ENCODE peak calls at places on chromosomes 5 and 9, in eight cellular contexts. One of them, this sample, is unnamed.
A peak's percentile ranks its signal among the peaks of the same experiment; 100 is the strongest.

GRCh38 chr5:92795633-92796032 is 785.4 kb downstream of the NR2F1-AS1 start:
- DNase-seq in lung: no peak
- DNase-seq in CD8-positive, alpha-beta memory T cell: no peak
- DNase-seq in stimulated activated CD4-positive, alpha-beta T cell treated with anti-CD3 and anti-CD28 coated beads, Interleukin-15, amount 100 ng/mL, for 24 hours: no peak
- DNase-seq in T-cell: no peak
- DNase-seq in nucleus accumbens: no peak
- DNase-seq in GM12891: no peak
- DNase-seq in cardiac fibroblast: no peak
- DNase-seq in this sample: no peak

GRCh38 chr9:127682351-127683136 is 24.2 kb upstream of the CFAP157 start:
- DNase-seq in T-cell: no peak
- DNase-seq in CD8-positive, alpha-beta memory T cell: no peak
- DNase-seq in GM12891: no peak
- DNase-seq in nucleus accumbens: no peak
- DNase-seq in lung: no peak
- DNase-seq in cardiac fibroblast: no peak
- DNase-seq in stimulated activated CD4-positive, alpha-beta T cell treated with anti-CD3 and anti-CD28 coated beads, Interleukin-15, amount 100 ng/mL, for 24 hours: no peak
- DNase-seq in this sample: no peak

GRCh38 chr9:120336753-120337090 is 243.2 kb downstream of the CDK5RAP2 start:
- DNase-seq in lung: no peak
- DNase-seq in stimulated activated CD4-positive, alpha-beta T cell treated with anti-CD3 and anti-CD28 coated beads, Interleukin-15, amount 100 ng/mL, for 24 hours: no peak
- DNase-seq in cardiac fibroblast: no peak
- DNase-seq in CD8-positive, alpha-beta memory T cell: no peak
- DNase-seq in nucleus accumbens: no peak
- DNase-seq in T-cell: no peak
- DNase-seq in GM12891: no peak
- DNase-seq in this sample: no peak

GRCh38 chr9:841371-842209 is at the start of gene DMRT1:
- DNase-seq in lung: no peak
- DNase-seq in stimulated activated CD4-positive, alpha-beta T cell treated with anti-CD3 and anti-CD28 coated beads, Interleukin-15, amount 100 ng/mL, for 24 hours: peak; percentile 10
- DNase-seq in nucleus accumbens: no peak
- DNase-seq in GM12891: peak; percentile 36
- DNase-seq in CD8-positive, alpha-beta memory T cell: no peak
- DNase-seq in cardiac fibroblast: no peak
- DNase-seq in T-cell: no peak
- DNase-seq in this sample: no peak

GRCh38 chr9:518540-518939 is 303.9 kb downstream of the DOCK8 start:
- DNase-seq in nucleus accumbens: no peak
- DNase-seq in lung: no peak
- DNase-seq in GM12891: no peak
- DNase-seq in CD8-positive, alpha-beta memory T cell: no peak
- DNase-seq in stimulated activated CD4-positive, alpha-beta T cell treated with anti-CD3 and anti-CD28 coated beads, Interleukin-15, amount 100 ng/mL, for 24 hours: no peak
- DNase-seq in cardiac fibroblast: no peak
- DNase-seq in T-cell: no peak
- DNase-seq in this sample: no peak

GRCh38 chr5:126341906-126342625 is 81.1 kb upstream of the GRAMD2B start:
- DNase-seq in stimulated activated CD4-positive, alpha-beta T cell treated with anti-CD3 and anti-CD28 coated beads, Interleukin-15, amount 100 ng/mL, for 24 hours: no peak
- DNase-seq in T-cell: no peak
- DNase-seq in nucleus accumbens: no peak
- DNase-seq in lung: no peak
- DNase-seq in cardiac fibroblast: no peak
- DNase-seq in CD8-positive, alpha-beta memory T cell: no peak
- DNase-seq in GM12891: no peak
- DNase-seq in this sample: no peak

GRCh38 chr5:152193391-152194107 is 211.5 kb downstream of the NMUR2 start:
- DNase-seq in T-cell: no peak
- DNase-seq in cardiac fibroblast: no peak
- DNase-seq in stimulated activated CD4-positive, alpha-beta T cell treated with anti-CD3 and anti-CD28 coated beads, Interleukin-15, amount 100 ng/mL, for 24 hours: no peak
- DNase-seq in nucleus accumbens: no peak
- DNase-seq in CD8-positive, alpha-beta memory T cell: no peak
- DNase-seq in GM12891: no peak
- DNase-seq in lung: no peak
- DNase-seq in this sample: no peak

GRCh38 chr5:80146036-80146435 is 109.8 kb downstream of the SERINC5 start:
- DNase-seq in GM12891: no peak
- DNase-seq in cardiac fibroblast: no peak
- DNase-seq in lung: no peak
- DNase-seq in nucleus accumbens: no peak
- DNase-seq in CD8-positive, alpha-beta memory T cell: no peak
- DNase-seq in stimulated activated CD4-positive, alpha-beta T cell treated with anti-CD3 and anti-CD28 coated beads, Interleukin-15, amount 100 ng/mL, for 24 hours: no peak
- DNase-seq in T-cell: no peak
- DNase-seq in this sample: no peak

GRCh38 chr9:138066049-138066448 is 188.5 kb downstream of the CACNA1B start:
- DNase-seq in stimulated activated CD4-positive, alpha-beta T cell treated with anti-CD3 and anti-CD28 coated beads, Interleukin-15, amount 100 ng/mL, for 24 hours: no peak
- DNase-seq in T-cell: no peak
- DNase-seq in lung: no peak
- DNase-seq in GM12891: no peak
- DNase-seq in cardiac fibroblast: no peak
- DNase-seq in nucleus accumbens: no peak
- DNase-seq in CD8-positive, alpha-beta memory T cell: no peak
- DNase-seq in this sample: no peak

GRCh38 chr5:132807163-132807838 is 5.8 kb upstream of the SOWAHA start:
- DNase-seq in lung: no peak
- DNase-seq in cardiac fibroblast: no peak
- DNase-seq in GM12891: no peak
- DNase-seq in CD8-positive, alpha-beta memory T cell: no peak
- DNase-seq in T-cell: no peak
- DNase-seq in nucleus accumbens: peak; percentile 26
- DNase-seq in stimulated activated CD4-positive, alpha-beta T cell treated with anti-CD3 and anti-CD28 coated beads, Interleukin-15, amount 100 ng/mL, for 24 hours: no peak
- DNase-seq in this sample: no peak

This sample was measured in fibroblast of gingiva.